ENCODE peak calls at places on chromosomes 3 and 15, in seven cellular contexts. K is astrocyte, J is IMR-90, R is Karpas-422, M is H9, Q is HCT116, S is osteoblast. G is an unnamed sample.

GRCh38 chr3:192914873-192915272 is 2.8 kb downstream of the MB21D2 start:
- DNase-seq in K (no peak), J (no peak), R (no peak), M (no peak), Q (no peak), S (no peak), G (no peak)

GRCh38 chr3:42061711-42062408 is 29.3 kb upstream of the TRAK1 start:
- DNase-seq in K (peak), J (peak), R (peak), M (peak), Q (peak), S (peak), G (peak)

GRCh38 chr3:23810342-23811116 is 4.8 kb downstream of the UBE2E1 start:
- DNase-seq in K (peak), J (no peak), R (peak), M (peak), Q (no peak), S (peak), G (peak)

GRCh38 chr3:150090006-150090405 is 119.3 kb upstream of the PFN2 start:
- DNase-seq in K (peak), J (peak), R (peak), M (no peak), Q (no peak), S (no peak), G (peak)

GRCh38 chr3:55661141-55661540 is 174.0 kb upstream of the WNT5A start:
- DNase-seq in K (no peak), J (no peak), R (no peak), M (no peak), Q (no peak), S (no peak), G (no peak)

GRCh38 chr15:64991536-64992135 is 1.9 kb upstream of the SPG21 start:
- DNase-seq in K (no peak), J (peak), R (no peak), M (no peak), Q (no peak), S (peak), G (no peak)

GRCh38 chr3:104165866-104166265 is 1200.8 kb upstream of the ALCAM start:
- DNase-seq in K (no peak), J (no peak), R (no peak), M (no peak), Q (no peak), S (no peak), G (no peak)

GRCh38 chr3:171239757-171240503 is 213.4 kb upstream of the SLC2A2 start:
- DNase-seq in K (no peak), J (no peak), R (no peak), M (no peak), Q (no peak), S (no peak), G (no peak)

GRCh38 chr3:65265942-65266341 is 578.1 kb upstream of the ADAMTS9 start:
- DNase-seq in K (peak), J (no peak), R (no peak), M (no peak), Q (no peak), S (no peak), G (no peak)

GRCh38 chr3:183259087-183259486 is 6.0 kb downstream of the B3GNT5 start:
- DNase-seq in K (no peak), J (no peak), R (peak), M (no peak), Q (no peak), S (no peak), G (no peak)

GRCh38 chr3:129313415-129313982 is 34.8 kb downstream of the HMCES start:
- DNase-seq in K (no peak), J (peak), R (peak), M (no peak), Q (no peak), S (no peak), G (no peak)

GRCh38 chr15:55799287-55800212 is 56.6 kb upstream of the PRTG start:
- DNase-seq in K (peak), J (peak), R (peak), M (peak), Q (peak), S (peak), G (peak)

GRCh38 chr3:11651900-11652299 is 8.2 kb upstream of the VGLL4 start:
- DNase-seq in K (no peak), J (peak), R (peak), M (no peak), Q (peak), S (peak), G (peak)

GRCh38 chr15:69629631-69630161 is 177.1 kb downstream of the RPLP1 start:
- DNase-seq in K (no peak), J (no peak), R (no peak), M (no peak), Q (no peak), S (no peak), G (no peak)

GRCh38 chr15:67311751-67312150 is 57.2 kb downstream of the IQCH start:
- DNase-seq in K (no peak), J (no peak), R (no peak), M (no peak), Q (no peak), S (no peak), G (no peak)

GRCh38 chr3:143099213-143099612 is 20.4 kb upstream of the CHST2 start:
- DNase-seq in K (no peak), J (no peak), R (no peak), M (no peak), Q (no peak), S (no peak), G (no peak)

GRCh38 chr15:78507831-78508160 is 419 bp downstream of the HYKK start:
- DNase-seq in K (no peak), J (no peak), R (no peak), M (no peak), Q (no peak), S (peak), G (peak)

GRCh38 chr3:95333826-95334225 is 1271.0 kb downstream of the NSUN3 start:
- DNase-seq in K (no peak), J (no peak), R (no peak), M (no peak), Q (no peak), S (no peak), G (no peak)

GRCh38 chr3:105686324-105686897 is 182.4 kb downstream of the CBLB start:
- DNase-seq in K (no peak), J (peak), R (peak), M (no peak), Q (peak), S (peak), G (peak)

GRCh38 chr15:78167227-78167888 is 18.2 kb downstream of the IDH3A start:
- DNase-seq in K (no peak), J (no peak), R (no peak), M (no peak), Q (no peak), S (no peak), G (no peak)

GRCh38 chr3:151024339-151024738 is 51.8 kb upstream of the CLRN1 start:
- DNase-seq in K (no peak), J (no peak), R (no peak), M (no peak), Q (no peak), S (no peak), G (no peak)

GRCh38 chr3:142987707-142988106 is 13.7 kb upstream of the U2SURP start:
- DNase-seq in K (no peak), J (peak), R (no peak), M (no peak), Q (no peak), S (no peak), G (peak)

GRCh38 chr3:66851894-66852613 is 146.1 kb upstream of the KBTBD8 start:
- DNase-seq in K (no peak), J (no peak), R (no peak), M (no peak), Q (no peak), S (no peak), G (no peak)

GRCh38 chr3:125644036-125645025 is 49.0 kb upstream of the OSBPL11 start:
- DNase-seq in K (no peak), J (peak), R (no peak), M (no peak), Q (no peak), S (peak), G (peak)

GRCh38 chr15:46088486-46089437 is 453.9 kb downstream of the SQOR start:
- DNase-seq in K (peak), J (peak), R (no peak), M (no peak), Q (no peak), S (no peak), G (peak)

GRCh38 chr3:168047190-168047795 is 48.4 kb downstream of the GOLIM4 start:
- DNase-seq in K (peak), J (peak), R (peak), M (no peak), Q (peak), S (peak), G (peak)
- H2AFZ ChIP-seq in K (no peak), J (no peak), R (no peak), M (no peak), Q (no peak), S (no peak), G (no peak)

GRCh38 chr3:81894598-81894997 is 133.2 kb upstream of the GBE1 start:
- DNase-seq in K (no peak), J (no peak), R (no peak), M (no peak), Q (no peak), S (no peak), G (no peak)

GRCh38 chr3:81887448-81887847 is 126.0 kb upstream of the GBE1 start:
- DNase-seq in K (no peak), J (no peak), R (no peak), M (no peak), Q (no peak), S (no peak), G (peak)

GRCh38 chr3:81888822-81889557 is 127.5 kb upstream of the GBE1 start:
- DNase-seq in K (no peak), J (peak), R (no peak), M (no peak), Q (no peak), S (no peak), G (peak)

GRCh38 chr3:81891496-81891895 is 130.1 kb upstream of the GBE1 start:
- DNase-seq in K (no peak), J (no peak), R (no peak), M (no peak), Q (no peak), S (no peak), G (no peak)

GRCh38 chr3:81891056-81891455 is 129.6 kb upstream of the GBE1 start:
- DNase-seq in K (no peak), J (no peak), R (no peak), M (no peak), Q (no peak), S (no peak), G (no peak)
- H2AFZ ChIP-seq in K (no peak), J (no peak), R (no peak), M (no peak), Q (no peak), S (no peak), G (no peak)

DNA sequence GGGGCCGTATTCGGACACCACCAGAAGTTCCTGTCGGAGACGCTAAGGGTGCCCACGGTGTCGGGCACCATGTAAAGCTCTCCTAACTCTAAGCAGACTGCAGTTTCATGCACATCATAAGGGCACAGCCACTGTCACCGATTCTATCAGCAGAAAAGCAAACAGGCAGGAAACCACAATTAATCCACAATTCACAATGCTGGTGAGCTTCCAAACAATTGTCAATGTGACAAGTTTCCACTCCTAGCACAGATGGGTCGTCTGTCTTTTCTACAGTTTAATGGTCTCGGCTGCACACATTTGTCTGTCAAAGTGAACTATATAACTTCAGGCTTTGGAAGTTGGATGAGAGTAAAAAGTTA is 8.8 kb upstream of the OCA2 start:
- DNase-seq in K (no peak), J (no peak), R (no peak), M (no peak), Q (no peak), S (peak), G (no peak)
- H2AFZ ChIP-seq in K (no peak), J (peak), R (no peak), M (no peak), Q (no peak), S (no peak), G (no peak)

DNA sequence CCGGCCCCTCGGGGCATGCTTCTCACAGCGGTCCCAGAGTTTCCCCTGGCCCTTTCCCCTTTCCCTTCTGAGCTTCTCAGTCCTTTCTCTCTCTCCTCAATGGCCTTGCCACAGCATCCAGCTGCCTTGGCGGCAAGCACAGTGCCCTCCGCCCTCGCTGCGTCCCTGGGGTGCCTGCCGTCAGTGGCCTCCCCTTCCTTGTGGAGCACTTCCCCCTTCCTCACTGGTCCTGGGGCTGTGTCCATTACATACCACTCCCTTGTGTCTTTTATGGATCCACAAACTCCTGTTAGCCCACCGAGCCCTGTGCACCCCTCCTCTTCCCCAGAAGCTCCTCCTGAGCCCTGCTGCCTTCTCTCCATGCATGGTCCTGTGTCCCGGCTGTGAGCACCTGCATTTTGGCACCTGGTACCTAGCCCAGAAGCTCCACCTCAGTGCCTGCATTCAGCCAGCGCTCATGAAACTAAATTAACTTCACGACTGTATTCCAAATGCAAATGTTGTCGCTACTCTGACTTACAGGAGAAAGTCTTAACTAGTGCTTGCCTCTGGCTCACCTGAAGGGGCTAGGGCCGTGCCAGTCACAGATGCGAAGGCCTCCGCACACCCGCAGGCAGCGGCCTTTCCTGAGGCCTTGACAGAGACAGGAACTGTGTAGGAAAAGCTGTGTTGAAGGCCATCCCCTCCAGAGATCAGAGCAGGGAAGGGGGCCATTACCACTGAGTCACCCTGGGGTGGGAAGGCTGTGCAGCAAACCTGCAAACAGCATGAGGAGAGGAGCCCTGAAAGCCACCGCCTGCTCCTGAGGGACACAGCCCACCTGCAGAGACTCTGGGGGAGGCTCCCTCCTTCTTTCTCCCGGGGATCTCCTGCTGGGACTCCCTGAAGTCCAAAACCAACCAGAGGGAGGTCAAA is 19.1 kb upstream of the KLF13 start:
- DNase-seq in K (no peak), J (no peak), R (peak), M (no peak), Q (no peak), S (peak), G (no peak)
- H2AFZ ChIP-seq in K (no peak), J (no peak), R (no peak), M (no peak), Q (no peak), S (no peak), G (no peak)

GRCh38 chr3:177427540-177427939 is 230.3 kb upstream of the TBL1XR1 start:
- DNase-seq in K (peak), J (peak), R (no peak), M (no peak), Q (no peak), S (no peak), G (peak)
- H2AFZ ChIP-seq in K (no peak), J (no peak), R (no peak), M (no peak), Q (no peak), S (peak), G (no peak)

GRCh38 chr3:9935966-9936365 is 2.3 kb downstream of the CRELD1 start:
- DNase-seq in K (no peak), J (no peak), R (no peak), M (no peak), Q (no peak), S (no peak), G (no peak)

GRCh38 chr3:9932843-9933560 is 632 bp upstream of the CRELD1 start:
- DNase-seq in K (peak), J (peak), R (peak), M (peak), Q (peak), S (peak), G (peak)

GRCh38 chr3:9934993-9935392 is 1.4 kb downstream of the CRELD1 start:
- DNase-seq in K (no peak), J (no peak), R (no peak), M (no peak), Q (no peak), S (no peak), G (no peak)

GRCh38 chr3:9933561-9934234 is at the start of gene CRELD1:
- DNase-seq in K (peak), J (peak), R (peak), M (peak), Q (peak), S (peak), G (peak)

DNA sequence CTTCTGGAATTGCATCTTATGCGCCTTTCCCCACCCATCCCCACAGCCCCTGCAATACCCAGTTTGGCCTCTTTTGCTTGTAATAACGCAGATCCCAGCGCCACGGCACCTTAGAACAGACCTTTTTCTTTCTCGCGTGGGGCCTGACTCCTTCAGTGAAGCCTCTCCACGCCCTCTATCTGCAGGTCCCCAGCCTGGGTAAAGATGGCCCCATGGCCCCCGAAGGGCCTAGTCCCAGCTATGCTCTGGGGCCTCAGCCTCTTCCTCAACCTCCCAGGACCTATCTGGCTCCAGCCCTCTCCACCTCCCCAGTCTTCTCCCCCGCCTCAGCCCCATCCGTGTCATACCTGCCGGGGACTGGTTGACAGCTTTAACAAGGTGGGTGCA is 594 bp downstream of the CRELD1 start:
- DNase-seq in K (peak), J (no peak), R (peak), M (no peak), Q (no peak), S (no peak), G (peak)
- H2AFZ ChIP-seq in K (peak), J (peak), R (peak), M (no peak), Q (no peak), S (peak), G (peak)